ENCODE peak calls at places on chromosomes 6 and 20, in eight cellular contexts. X, E, M, J, O, A, S and R are unnamed samples.

GRCh38 chr20:38725959-38726848 is 1.9 kb downstream of the SLC32A1 start:
- DNase-seq in X (no peak), E (no peak), M (peak), J (no peak), O (no peak), A (no peak), S (peak), R (peak)

GRCh38 chr6:15412767-15413166 is 166.9 kb downstream of the JARID2 start:
- DNase-seq in X (no peak), E (no peak), M (no peak), J (no peak), O (no peak), A (no peak), S (no peak), R (no peak)

GRCh38 chr6:149094934-149095341 is 222.6 kb upstream of the TAB2 start:
- DNase-seq in X (peak), E (no peak), M (no peak), J (no peak), O (no peak), A (no peak), S (no peak), R (no peak)

GRCh38 chr6:136069119-136069518 is 181.0 kb downstream of the MTFR2 start:
- DNase-seq in X (peak), E (no peak), M (peak), J (peak), O (no peak), A (no peak), S (no peak), R (no peak)

GRCh38 chr6:11865926-11866325 is 87.3 kb upstream of the ADTRP start:
- DNase-seq in X (peak), E (no peak), M (no peak), J (no peak), O (no peak), A (no peak), S (no peak), R (no peak)

GRCh38 chr20:48523191-48523757 is 304.5 kb downstream of the PREX1 start:
- DNase-seq in X (peak), E (no peak), M (peak), J (no peak), O (no peak), A (no peak), S (no peak), R (no peak)

GRCh38 chr6:166556871-166557322 is 29.6 kb downstream of the RAMACL start:
- DNase-seq in X (peak), E (peak), M (peak), J (peak), O (peak), A (peak), S (no peak), R (no peak)

GRCh38 chr20:5056801-5057599 is 55.7 kb upstream of the SLC23A2 start:
- DNase-seq in X (peak), E (peak), M (peak), J (no peak), O (no peak), A (no peak), S (peak), R (peak)

GRCh38 chr6:166402582-166403277 is 20.0 kb upstream of the MPC1 start:
- DNase-seq in X (no peak), E (no peak), M (no peak), J (no peak), O (no peak), A (no peak), S (no peak), R (no peak)

GRCh38 chr6:24796616-24797290 is 2.0 kb downstream of the ARMH2 start:
- DNase-seq in X (no peak), E (no peak), M (no peak), J (no peak), O (no peak), A (no peak), S (no peak), R (no peak)

GRCh38 chr6:150167479-150167873 is 24.6 kb downstream of the PPP1R14C start:
- DNase-seq in X (no peak), E (no peak), M (no peak), J (no peak), O (no peak), A (no peak), S (no peak), R (no peak)

GRCh38 chr6:125114248-125114858 is 39.2 kb upstream of the TPD52L1 start:
- DNase-seq in X (peak), E (no peak), M (peak), J (no peak), O (peak), A (peak), S (no peak), R (no peak)

GRCh38 chr6:130029163-130029562 is 10.8 kb downstream of the L3MBTL3 start:
- DNase-seq in X (no peak), E (no peak), M (no peak), J (no peak), O (no peak), A (no peak), S (no peak), R (no peak)

DNA sequence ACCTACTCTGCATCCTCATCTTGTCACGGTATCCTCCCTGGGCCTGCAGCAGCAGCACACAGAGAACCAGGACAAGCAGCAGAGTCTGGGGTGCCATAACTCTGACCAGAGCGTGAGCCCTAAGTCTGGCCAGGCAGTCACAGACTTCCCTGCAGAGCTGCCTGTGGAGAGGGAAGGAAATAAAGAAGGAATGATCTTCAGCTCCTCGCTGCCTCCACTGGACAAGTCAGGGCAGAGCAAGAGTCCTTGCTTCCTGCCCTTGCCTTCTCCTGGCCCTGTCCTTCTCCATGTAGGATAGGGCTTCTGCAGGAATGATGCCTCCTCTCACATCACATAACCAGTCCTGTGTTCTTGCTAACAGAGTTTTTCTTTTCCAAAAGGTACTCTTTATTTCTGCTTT is 15.9 kb upstream of the WFDC11 start:
- DNase-seq in X (no peak), E (no peak), M (peak), J (no peak), O (no peak), A (no peak), S (no peak), R (no peak)
- TF ChIP-seq CTCF in X (peak), E (no peak), M (no peak), J (peak), O (no peak), A (no peak), S (no peak), R (no peak)

GRCh38 chr20:650954-651353 is 2.0 kb downstream of the SRXN1 start:
- DNase-seq in X (no peak), E (no peak), M (no peak), J (no peak), O (no peak), A (no peak), S (no peak), R (no peak)
- TF ChIP-seq CTCF in X (peak), E (no peak), M (no peak), J (no peak), O (no peak), A (no peak), S (no peak), R (no peak)

GRCh38 chr20:34302723-34303528 is at the start of gene AHCY:
- DNase-seq in X (peak), E (peak), M (peak), J (peak), O (peak), A (peak), S (peak), R (peak)
- TF ChIP-seq CTCF in X (no peak), E (no peak), M (no peak), J (no peak), O (no peak), A (peak), S (no peak), R (peak)

DNA sequence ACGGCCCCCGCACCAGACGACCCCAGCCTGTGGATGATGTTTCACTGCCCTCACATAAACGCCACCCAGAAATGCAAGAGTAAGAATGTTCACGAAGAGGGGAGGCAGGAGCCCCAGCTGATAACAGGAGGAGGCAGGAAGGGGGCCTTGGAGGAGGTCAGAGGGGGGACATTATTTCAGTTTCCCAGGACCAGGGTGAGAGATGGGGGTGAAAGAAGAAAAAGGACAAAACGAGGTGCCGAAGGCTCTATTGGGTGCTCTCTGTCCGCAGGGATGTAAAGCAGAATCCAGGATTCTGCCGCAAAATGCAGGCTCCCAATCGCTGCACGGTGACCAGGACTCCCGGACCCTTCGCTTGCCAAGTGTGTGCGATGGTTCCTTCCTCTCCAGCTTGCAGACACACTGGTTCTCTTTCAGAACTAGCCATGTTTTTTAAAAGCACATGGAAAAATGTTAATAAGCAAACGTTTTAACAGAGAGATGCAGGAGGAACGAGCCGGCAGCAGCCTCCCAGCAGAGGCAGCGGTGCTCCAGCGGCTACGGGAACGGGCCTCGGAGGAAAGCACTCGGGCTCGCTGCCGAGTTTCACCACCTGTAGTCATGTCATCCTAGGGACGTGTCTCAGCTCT is 59.5 kb downstream of the ZNF831 start:
- DNase-seq in X (no peak), E (no peak), M (peak), J (no peak), O (no peak), A (no peak), S (no peak), R (no peak)
- TF ChIP-seq CTCF in X (peak), E (no peak), M (no peak), J (no peak), O (no peak), A (no peak), S (no peak), R (no peak)

DNA sequence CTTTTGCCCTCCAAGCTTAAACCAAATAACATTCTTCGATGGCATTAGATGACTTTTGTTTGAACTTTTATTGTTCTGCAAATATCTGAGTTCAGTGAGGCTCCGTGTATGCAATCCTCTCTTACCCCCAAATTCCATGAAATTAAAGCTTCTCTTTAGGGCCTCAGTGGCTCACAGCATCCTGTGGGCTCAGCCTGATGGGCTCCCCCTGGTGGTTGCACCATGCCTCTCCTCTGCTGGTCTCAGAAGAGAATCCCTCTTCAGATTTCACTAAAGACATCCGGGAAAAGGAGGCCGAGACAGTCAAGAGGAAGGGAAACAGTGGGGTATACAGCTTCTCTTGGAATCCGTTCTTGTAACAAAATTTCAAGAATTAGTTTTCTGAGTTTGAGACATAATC is 331.6 kb upstream of the NT5E start:
- DNase-seq in X (no peak), E (no peak), M (no peak), J (no peak), O (no peak), A (no peak), S (no peak), R (no peak)
- TF ChIP-seq CTCF in X (peak), E (no peak), M (no peak), J (no peak), O (no peak), A (no peak), S (peak), R (no peak)

GRCh38 chr6:29016559-29017427 is 11.7 kb upstream of the ZNF311 start:
- DNase-seq in X (peak), E (peak), M (peak), J (no peak), O (peak), A (peak), S (peak), R (peak)
- TF ChIP-seq CTCF in X (peak), E (peak), M (peak), J (peak), O (peak), A (peak), S (peak), R (peak)

GRCh38 chr20:34676642-34677373 is at the start of gene PIGU:
- DNase-seq in X (peak), E (peak), M (peak), J (peak), O (peak), A (peak), S (peak), R (peak)
- TF ChIP-seq CTCF in X (no peak), E (peak), M (no peak), J (peak), O (peak), A (peak), S (no peak), R (peak)

DNA sequence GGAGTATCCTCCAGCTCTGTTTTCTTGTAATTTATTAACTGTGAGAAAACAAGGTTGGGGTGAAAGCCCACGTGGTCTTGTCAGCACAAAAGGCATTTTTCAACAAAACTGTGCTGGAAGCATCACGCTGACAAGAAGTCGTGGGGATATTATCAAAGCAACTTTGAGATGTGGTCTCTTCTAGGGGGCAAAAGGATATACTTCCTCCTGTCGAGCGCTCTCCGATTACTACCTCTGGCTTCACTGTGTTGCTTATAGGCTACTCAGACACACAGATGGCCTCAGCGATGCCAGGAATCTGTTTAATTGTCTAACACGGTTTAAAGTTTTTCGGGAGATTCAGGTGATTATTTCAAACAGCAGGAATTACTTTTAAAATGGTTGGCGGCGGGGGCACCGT is 275.9 kb upstream of the SOX4 start:
- DNase-seq in X (no peak), E (no peak), M (no peak), J (no peak), O (no peak), A (no peak), S (no peak), R (no peak)
- TF ChIP-seq CTCF in X (no peak), E (no peak), M (no peak), J (no peak), O (no peak), A (no peak), S (no peak), R (no peak)

GRCh38 chr20:21510414-21510971 is 3.4 kb downstream of the NKX2-2 start:
- DNase-seq in X (no peak), E (no peak), M (no peak), J (no peak), O (no peak), A (no peak), S (no peak), R (no peak)
- TF ChIP-seq CTCF in X (no peak), E (no peak), M (no peak), J (no peak), O (no peak), A (no peak), S (no peak), R (no peak)

DNA sequence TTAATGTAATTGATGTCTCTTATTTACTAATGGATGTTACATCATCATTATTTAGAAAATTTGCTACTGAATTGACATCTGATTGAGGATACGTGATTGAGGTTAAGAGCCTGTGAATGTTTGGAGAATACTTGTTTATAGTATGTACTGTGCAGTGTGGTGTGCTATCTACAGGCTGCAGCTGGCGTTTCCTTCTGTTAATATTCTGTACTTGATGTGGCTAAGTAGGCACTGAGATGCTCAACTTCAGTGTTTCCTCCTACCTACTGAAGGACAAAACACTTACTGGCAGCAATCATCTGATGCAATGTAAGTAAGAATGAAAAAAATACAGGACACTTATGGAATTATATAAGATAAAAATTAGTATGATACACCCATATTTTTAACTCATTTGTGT is 709.7 kb upstream of the FLRT3 start:
- DNase-seq in X (no peak), E (no peak), M (no peak), J (no peak), O (no peak), A (no peak), S (no peak), R (no peak)
- TF ChIP-seq CTCF in X (no peak), E (no peak), M (no peak), J (no peak), O (no peak), A (no peak), S (no peak), R (no peak)